ENCODE peak calls at places on chromosomes 6 and 20, in ten cellular contexts. U is fibroblast of the aortic adventitia, J is thoracic aorta, N is sigmoid colon, H is fibroblast of mammary gland, I is heart right ventricle, A is colonic mucosa, L is heart left ventricle, B is IMR-90, F is left lung. T is an unnamed sample.

GRCh38 chr6:1527098-1527497 is 82.6 kb upstream of the FOXC1 start:
- DNase-seq in B (peak), A (peak), U (peak), I (peak), N (no peak), L (peak), F (peak), H (peak), J (no peak), T (peak)

GRCh38 chr20:4813839-4814695 is 92.4 kb downstream of the PRND start:
- DNase-seq in H (no peak), A (no peak), L (no peak), N (no peak), I (no peak), B (no peak), F (no peak), U (no peak), J (no peak), T (no peak)

GRCh38 chr6:25277401-25277800 is 1.8 kb upstream of the CARMIL1 start:
- DNase-seq in H (no peak), I (no peak), A (no peak), J (no peak), B (no peak), N (no peak), U (no peak), L (no peak), F (no peak), T (no peak)

GRCh38 chr6:109478848-109479624 is 4.0 kb downstream of the ZBTB24 start:
- DNase-seq in U (no peak), L (no peak), I (no peak), N (no peak), B (no peak), A (no peak), H (no peak), J (no peak), F (no peak), T (no peak)

GRCh38 chr6:21612067-21612745 is 18.7 kb downstream of the SOX4 start:
- DNase-seq in H (no peak), N (no peak), U (no peak), B (no peak), A (no peak), J (no peak), L (no peak), I (no peak), F (no peak), T (no peak)

GRCh38 chr6:63740709-63741108 is 105.1 kb downstream of the PHF3 start:
- DNase-seq in N (no peak), I (no peak), L (no peak), B (peak), U (peak), A (no peak), H (peak), F (no peak), J (no peak), T (peak)

GRCh38 chr20:51311636-51312479 is 230.7 kb downstream of the NFATC2 start:
- DNase-seq in J (no peak), I (no peak), B (no peak), H (no peak), U (peak), A (no peak), F (no peak), N (no peak), L (no peak), T (peak)

GRCh38 chr6:96542702-96543101 is 20.2 kb upstream of the FHL5 start:
- DNase-seq in B (no peak), F (no peak), A (no peak), U (peak), L (no peak), H (peak), N (no peak), I (no peak), J (no peak), T (peak)

GRCh38 chr6:26216886-26217713 is 129.9 kb downstream of the HFE start:
- DNase-seq in B (peak), L (peak), J (peak), F (peak), A (peak), N (peak), I (peak), U (peak), H (peak), T (peak)

GRCh38 chr6:157339432-157339831 is 16.1 kb upstream of the TMEM242 start:
- DNase-seq in I (no peak), F (no peak), B (no peak), J (no peak), U (no peak), L (no peak), H (no peak), A (no peak), N (no peak), T (no peak)
- TF ChIP-seq CTCF in I (no peak), F (no peak), B (no peak), J (no peak), U (no peak), L (no peak), H (no peak), A (no peak), N (no peak), T (peak)

GRCh38 chr6:99614430-99615161 is 8.0 kb downstream of the PRDM13 start:
- DNase-seq in J (no peak), I (no peak), A (no peak), F (no peak), H (no peak), B (no peak), N (no peak), U (no peak), L (no peak), T (no peak)

GRCh38 chr6:99613398-99613704 is 6.7 kb downstream of the PRDM13 start:
- DNase-seq in N (no peak), L (no peak), F (no peak), A (peak), I (peak), H (peak), U (no peak), B (peak), J (no peak), T (peak)

GRCh38 chr6:99613705-99614429 is 7.2 kb downstream of the PRDM13 start:
- DNase-seq in I (no peak), L (no peak), A (no peak), J (no peak), F (no peak), B (no peak), N (no peak), H (no peak), U (no peak), T (no peak)

GRCh38 chr6:99611148-99611547 is 4.5 kb downstream of the PRDM13 start:
- DNase-seq in B (peak), H (no peak), L (no peak), I (no peak), A (no peak), J (no peak), N (no peak), F (no peak), U (no peak), T (no peak)

GRCh38 chr6:99612551-99613397 is 6.1 kb downstream of the PRDM13 start:
- DNase-seq in I (no peak), L (no peak), U (no peak), J (no peak), B (no peak), A (no peak), N (no peak), F (no peak), H (no peak), T (no peak)
- H3K4me3 ChIP-seq in I (no peak), L (peak), U (peak), J (peak), B (peak), A (peak), N (peak), F (peak), H (no peak), T (no peak)

GRCh38 chr20:38965264-38965663 is 3.1 kb downstream of the DHX35 start:
- DNase-seq in A (no peak), H (no peak), B (no peak), N (no peak), U (no peak), I (no peak), F (no peak), J (no peak), L (no peak), T (no peak)

GRCh38 chr20:38962044-38962897 is at the start of gene DHX35:
- DNase-seq in I (peak), U (peak), A (peak), N (peak), L (peak), J (peak), B (peak), H (peak), F (peak), T (peak)

GRCh38 chr20:38961530-38962043 is 557 bp upstream of the DHX35 start:
- DNase-seq in F (no peak), B (no peak), J (no peak), L (no peak), I (no peak), A (no peak), U (no peak), N (no peak), H (no peak), T (no peak)

GRCh38 chr20:38963745-38964144 is 1.6 kb downstream of the DHX35 start:
- DNase-seq in F (no peak), N (no peak), U (no peak), L (no peak), J (no peak), I (no peak), H (no peak), A (no peak), B (no peak), T (no peak)

GRCh38 chr20:38962898-38963484 is 847 bp downstream of the DHX35 start:
- DNase-seq in H (no peak), A (no peak), U (no peak), N (no peak), I (no peak), J (no peak), L (no peak), B (no peak), F (no peak), T (no peak)
- TF ChIP-seq CTCF in H (no peak), A (no peak), U (no peak), N (no peak), I (no peak), J (no peak), L (no peak), B (no peak), F (no peak), T (no peak)

GRCh38 chr20:53678315-53678989 is 84.8 kb upstream of the ZNF217 start:
- DNase-seq in H (no peak), J (no peak), U (no peak), L (no peak), A (no peak), I (no peak), F (no peak), B (peak), N (no peak), T (peak)

GRCh38 chr20:53679597-53680309 is 86.1 kb upstream of the ZNF217 start:
- DNase-seq in H (no peak), L (no peak), N (no peak), I (no peak), B (no peak), J (no peak), A (no peak), F (no peak), U (no peak), T (no peak)

GRCh38 chr20:53677447-53678314 is 84.0 kb upstream of the ZNF217 start:
- DNase-seq in F (no peak), L (peak), J (no peak), I (no peak), U (peak), N (no peak), H (no peak), B (peak), A (peak), T (peak)

GRCh38 chr20:53676987-53677386 is 83.3 kb upstream of the ZNF217 start:
- DNase-seq in B (no peak), A (no peak), F (no peak), U (no peak), H (no peak), J (no peak), L (no peak), I (no peak), N (no peak), T (no peak)

GRCh38 chr20:53678990-53679596 is 85.5 kb upstream of the ZNF217 start:
- DNase-seq in L (no peak), A (no peak), F (no peak), N (no peak), J (no peak), H (peak), U (no peak), I (no peak), B (peak), T (peak)
- H3K4me3 ChIP-seq in L (no peak), A (no peak), F (no peak), N (no peak), J (no peak), H (no peak), U (no peak), I (no peak), B (no peak), T (no peak)

T was measured in choroid plexus epithelial cell.